ENCODE peak calls at places on chromosome 18, in five cellular contexts. L is effector CD4-positive, alpha-beta T cell; E is G401; A is frontal cortex; H is activated CD8-positive, alpha-beta memory T cell treated with anti-CD3 and anti-CD28 coated beads, Interleukin-2, amount 50 U/mL, for 4 hours. F is an unnamed sample.

GRCh38 chr18:76265375-76266225 is 229.4 kb downstream of the ZNF516 start:
- DNase-seq in L (no peak), E (no peak), A (no peak), H (no peak), F (no peak)

GRCh38 chr18:59821983-59822382 is 77.8 kb upstream of the PMAIP1 start:
- DNase-seq in L (no peak), E (no peak), A (no peak), H (no peak), F (no peak)

GRCh38 chr18:76821356-76821874 is 942 bp upstream of the ZNF236 start:
- DNase-seq in L (no peak), E (no peak), A (no peak), H (no peak), F (no peak)

GRCh38 chr18:57312346-57313144 is 39.8 kb upstream of the ST8SIA3 start:
- DNase-seq in L (no peak), E (no peak), A (no peak), H (no peak), F (no peak)

GRCh38 chr18:73756256-73757091 is 391.2 kb downstream of the FBXO15 start:
- DNase-seq in L (no peak), E (no peak), A (no peak), H (no peak), F (no peak)

GRCh38 chr18:60377778-60378469 is 5.3 kb upstream of the MC4R start:
- DNase-seq in L (no peak), E (no peak), A (no peak), H (no peak), F (no peak)

GRCh38 chr18:36672437-36673344 is 156.1 kb downstream of the TPGS2 start:
- DNase-seq in L (no peak), E (no peak), A (no peak), H (no peak), F (no peak)

GRCh38 chr18:50107468-50107867 is 87.5 kb downstream of the MYO5B start:
- DNase-seq in L (no peak), E (no peak), A (no peak), H (no peak), F (no peak)

GRCh38 chr18:74040459-74041332 is 106.9 kb downstream of the FBXO15 start:
- DNase-seq in L (peak; percentile 55), E (no peak), A (no peak), H (peak; percentile 61), F (peak; percentile 28)

GRCh38 chr18:48364146-48364545 is 45.0 kb downstream of the ZBTB7C start:
- DNase-seq in L (no peak), E (no peak), A (no peak), H (no peak), F (no peak)

GRCh38 chr18:346607-347006 is 78.8 kb upstream of the THOC1 start:
- DNase-seq in L (no peak), E (no peak), A (no peak), H (no peak), F (no peak)

GRCh38 chr18:59540819-59541218 is 156.4 kb downstream of the CCBE1 start:
- DNase-seq in L (no peak), E (no peak), A (no peak), H (no peak), F (no peak)

GRCh38 chr18:74251297-74252031 is 40.3 kb downstream of the CYB5A start:
- DNase-seq in L (no peak), E (no peak), A (no peak), H (no peak), F (peak; percentile 49)

GRCh38 chr18:26479686-26480079 is 68.7 kb downstream of the KCTD1 start:
- DNase-seq in L (no peak), E (no peak), A (no peak), H (no peak), F (no peak)

GRCh38 chr18:50306944-50307343 is 19.5 kb upstream of the CXXC1 start:
- DNase-seq in L (no peak), E (no peak), A (no peak), H (no peak), F (no peak)

GRCh38 chr18:54720590-54720989 is 107.7 kb upstream of the RAB27B start:
- DNase-seq in L (no peak), E (no peak), A (no peak), H (no peak), F (no peak)

GRCh38 chr18:27865431-27865830 is 311.5 kb downstream of the CDH2 start:
- DNase-seq in L (no peak), E (no peak), A (no peak), H (no peak), F (no peak)

GRCh38 chr18:53864758-53865157 is 359.7 kb downstream of the MBD2 start:
- DNase-seq in L (no peak), E (no peak), A (no peak), H (no peak), F (no peak)

GRCh38 chr18:39485696-39486095 is 1920.1 kb upstream of the CELF4 start:
- DNase-seq in L (no peak), E (no peak), A (no peak), H (no peak), F (no peak)

GRCh38 chr18:47080872-47081271 is 45.5 kb upstream of the ELOA2 start:
- DNase-seq in L (no peak), E (no peak), A (no peak), H (no peak), F (no peak)

GRCh38 chr18:48800877-48801727 is 149.7 kb downstream of the SMAD7 start:
- DNase-seq in L (no peak), E (no peak), A (no peak), H (peak; percentile 10), F (no peak)

GRCh38 chr18:55405655-55406373 is 182.2 kb downstream of the TCF4 start:
- DNase-seq in L (no peak), E (peak; percentile 93), A (no peak), H (no peak), F (no peak)

GRCh38 chr18:46412831-46413371 is 244.1 kb downstream of the LOXHD1 start:
- DNase-seq in L (no peak), E (peak; percentile 36), A (no peak), H (no peak), F (no peak)

GRCh38 chr18:55522011-55522410 is 66.0 kb downstream of the TCF4 start:
- DNase-seq in L (no peak), E (no peak), A (no peak), H (no peak), F (no peak)

F was measured in HepG2.